ENCODE peak calls at places on chromosomes 11 and 22, in nine cellular contexts. D, N, F, A, J, V, W, O and X are unnamed samples. For H3K4me1, the result is how much of the 10 kb centered on the place peaks cover.

GRCh38 chr22:29305836-29306174 is 645 bp upstream of the GAS2L1 start:
- DNase-seq in A (no peak), D (no peak), O (no peak), F (no peak), V (no peak), J (no peak), N (no peak), W (no peak), X (no peak)

GRCh38 chr11:18064450-18065048 is 18.5 kb upstream of the TPH1 start:
- DNase-seq in O (no peak), J (no peak), D (no peak), W (no peak), A (no peak), V (no peak), F (no peak), N (no peak), X (no peak)

GRCh38 chr11:76086713-76087635 is 119.3 kb downstream of the WNT11 start:
- DNase-seq in A (no peak), O (no peak), D (no peak), W (no peak), F (no peak), V (no peak), J (no peak), N (no peak), X (peak)

GRCh38 chr11:47917643-47918369 is 62.6 kb upstream of the PTPRJ start:
- DNase-seq in A (peak), D (peak), O (peak), N (no peak), V (peak), W (peak), J (peak), F (peak), X (peak)

GRCh38 chr22:29093501-29093921 is 20.7 kb downstream of the KREMEN1 start:
- DNase-seq in V (no peak), O (no peak), J (peak), A (no peak), W (no peak), F (peak), D (no peak), N (no peak), X (no peak)

GRCh38 chr22:49076300-49077035 is 751.2 kb downstream of the BRD1 start:
- DNase-seq in V (no peak), D (no peak), F (no peak), A (no peak), J (peak), O (no peak), N (no peak), W (no peak), X (no peak)

GRCh38 chr11:62707277-62707771 is at the start of the genes BSCL2 and GNG3:
- DNase-seq in W (no peak), N (no peak), J (no peak), D (peak), F (no peak), A (no peak), O (no peak), V (no peak), X (no peak)

GRCh38 chr11:13294771-13295579 is 17.4 kb downstream of the BMAL1 start:
- DNase-seq in F (no peak), A (no peak), N (no peak), J (no peak), V (no peak), W (no peak), D (no peak), O (no peak), X (no peak)

GRCh38 chr11:117861151-117862018 is 15.1 kb downstream of the FXYD6 start:
- DNase-seq in F (peak), W (no peak), V (no peak), O (no peak), J (peak), N (no peak), D (peak), A (peak), X (no peak)

GRCh38 chr11:14764899-14765527 is 121.4 kb downstream of the PDE3B start:
- DNase-seq in V (no peak), A (no peak), D (no peak), O (no peak), W (no peak), N (peak), F (no peak), J (no peak), X (no peak)

GRCh38 chr11:34068098-34068497 is 16.6 kb downstream of the CAPRIN1 start:
- DNase-seq in F (no peak), O (no peak), W (no peak), J (no peak), N (no peak), V (no peak), D (no peak), A (no peak), X (no peak)

GRCh38 chr11:72583616-72584292 is 90.5 kb downstream of the PDE2A start:
- DNase-seq in V (peak), W (peak), N (no peak), D (no peak), F (no peak), O (no peak), A (no peak), J (peak), X (no peak)
- H3K4me3 ChIP-seq in V (peak), W (peak), N (no peak), D (no peak), F (no peak), O (no peak), A (no peak), J (no peak), X (no peak)

DNA sequence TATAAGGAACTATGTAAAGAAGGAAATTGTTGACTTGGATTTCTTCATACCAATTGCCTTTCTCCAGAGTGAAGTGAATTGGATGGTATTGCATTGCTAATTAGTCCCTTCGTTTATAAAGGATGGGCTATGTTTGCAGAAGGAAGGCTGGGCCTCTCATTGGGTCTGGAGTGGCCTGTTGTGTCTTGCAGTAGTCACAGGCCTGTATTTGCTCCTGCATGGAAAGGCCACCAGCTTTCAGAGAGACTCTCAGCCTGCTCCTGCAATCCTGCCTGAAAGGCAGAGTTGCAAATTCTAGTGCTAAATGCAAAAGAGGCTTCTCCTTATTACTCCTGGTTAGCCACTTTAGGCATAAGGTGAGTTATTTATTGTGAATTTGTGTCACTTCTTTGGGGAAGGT is 103.8 kb downstream of the EXT2 start:
- DNase-seq in W (no peak), A (no peak), N (no peak), F (no peak), V (no peak), J (no peak), O (no peak), D (no peak), X (no peak)
- H3K4me1 ChIP-seq in W (under half), A (under half), N (under half), F (under half), V (under half), J (under half), O (under half), D (under half), X (under half)

DNA sequence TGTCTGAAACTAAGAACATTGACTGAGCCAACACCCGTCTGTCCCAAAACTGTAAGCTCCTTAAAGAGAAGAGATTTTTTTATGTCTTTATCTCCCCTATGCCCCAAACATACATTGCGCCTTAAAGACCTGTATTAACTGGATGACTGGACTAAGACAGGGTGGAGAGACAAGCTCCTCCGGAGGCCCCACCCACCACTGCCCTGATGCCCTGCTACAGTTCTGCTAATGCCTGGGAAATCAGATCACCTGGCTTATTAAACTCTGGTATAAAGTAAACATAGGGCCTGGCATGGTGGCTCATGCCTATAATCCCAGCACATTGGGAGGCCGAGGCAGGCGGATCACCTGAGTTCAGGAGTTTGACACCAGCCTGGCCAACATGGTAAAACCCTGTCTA is 203.7 kb downstream of the TENM4 start:
- DNase-seq in A (no peak), V (no peak), F (no peak), N (no peak), O (no peak), W (no peak), D (no peak), J (no peak), X (no peak)
- H3K4me3 ChIP-seq in A (no peak), V (no peak), F (no peak), N (no peak), O (peak), W (no peak), D (no peak), J (no peak), X (no peak)

DNA sequence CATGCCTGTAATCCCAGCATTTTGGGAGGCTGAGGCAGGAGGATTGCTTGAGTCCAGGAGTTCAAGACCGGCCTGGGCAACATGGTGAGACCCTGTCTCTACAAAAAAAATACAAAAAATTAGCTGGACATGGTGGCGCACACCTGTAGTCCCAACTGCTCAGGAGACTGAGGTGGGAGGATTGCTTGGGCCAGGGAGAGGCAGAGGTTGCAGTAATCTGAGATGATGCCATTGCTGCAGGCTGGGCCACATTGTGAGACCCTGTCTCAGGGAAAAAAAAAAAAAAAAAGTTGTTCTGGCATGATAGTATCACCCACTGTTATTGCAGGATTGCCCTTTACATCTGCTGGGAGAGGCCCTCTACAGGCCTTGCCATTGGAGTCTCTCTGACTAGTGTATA is 18.4 kb downstream of the ATXN10 start:
- DNase-seq in W (no peak), J (no peak), F (no peak), A (no peak), V (no peak), N (no peak), O (no peak), D (no peak), X (no peak)
- H3K4me1 ChIP-seq in W (under half), J (under half), F (under half), A (under half), V (under half), N (under half), O (under half), D (under half), X (half or more)

GRCh38 chr11:20156876-20157613 is 3.2 kb downstream of the DBX1 start:
- DNase-seq in F (no peak), V (no peak), D (no peak), J (peak), N (peak), O (no peak), W (no peak), A (no peak), X (no peak)

GRCh38 chr11:20154381-20154780 is 5.9 kb downstream of the DBX1 start:
- DNase-seq in V (no peak), O (no peak), N (no peak), A (no peak), J (no peak), W (no peak), D (no peak), F (no peak), X (no peak)

GRCh38 chr11:20155683-20156279 is 4.5 kb downstream of the DBX1 start:
- DNase-seq in F (no peak), N (no peak), V (no peak), O (no peak), A (no peak), W (no peak), D (no peak), J (no peak), X (no peak)

GRCh38 chr11:20157768-20158167 is 2.5 kb downstream of the DBX1 start:
- DNase-seq in A (no peak), J (no peak), D (no peak), N (no peak), W (no peak), O (no peak), V (no peak), F (no peak), X (no peak)

DNA sequence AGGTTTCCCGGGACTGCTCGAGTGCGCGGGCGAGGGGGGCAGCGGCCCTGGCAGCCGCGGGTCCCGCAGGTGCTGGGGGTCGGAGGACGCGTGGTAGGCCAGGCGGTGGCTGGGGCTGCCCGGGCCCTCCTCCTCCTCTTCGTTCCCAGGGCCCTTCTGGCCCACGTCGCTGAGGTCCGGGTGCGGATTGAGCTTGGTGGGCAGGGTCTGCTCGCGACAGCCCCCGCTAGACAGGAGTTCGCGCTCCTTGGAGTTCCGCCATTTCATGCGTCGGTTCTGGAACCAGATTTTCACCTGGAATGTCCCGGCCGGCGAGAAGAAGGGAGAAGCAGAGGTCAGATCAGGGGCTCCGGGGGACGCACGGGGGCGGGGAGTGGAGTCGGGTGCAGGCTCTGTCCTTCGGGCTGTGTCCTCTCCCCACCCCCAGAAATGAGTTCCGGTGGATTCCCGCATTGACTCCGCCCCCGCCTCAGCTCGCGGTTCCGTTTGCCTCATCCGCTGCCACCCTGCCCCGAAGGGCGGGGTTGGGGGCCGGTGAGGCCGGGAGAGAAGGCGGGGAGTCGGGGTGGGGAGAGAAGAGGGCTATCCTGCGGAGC is 3.9 kb downstream of the DBX1 start:
- DNase-seq in J (no peak), W (no peak), O (no peak), N (peak), V (peak), A (no peak), D (no peak), F (no peak), X (no peak)
- H3K4me3 ChIP-seq in J (no peak), W (peak), O (peak), N (no peak), V (peak), A (no peak), D (no peak), F (peak), X (no peak)

GRCh38 chr11:72425053-72425980 is 9.0 kb downstream of the CLPB start:
- DNase-seq in D (no peak), V (no peak), O (no peak), A (no peak), N (no peak), F (no peak), W (no peak), J (peak), X (no peak)

GRCh38 chr11:72421351-72421750 is 13.0 kb downstream of the CLPB start:
- DNase-seq in W (no peak), J (no peak), O (no peak), N (no peak), V (no peak), A (no peak), D (no peak), F (no peak), X (no peak)

GRCh38 chr11:72426054-72426757 is 8.1 kb downstream of the CLPB start:
- DNase-seq in D (no peak), F (peak), N (no peak), J (no peak), A (no peak), W (no peak), V (no peak), O (no peak), X (no peak)

GRCh38 chr11:72422414-72422813 is 11.9 kb downstream of the CLPB start:
- DNase-seq in D (peak), W (no peak), A (no peak), N (no peak), O (no peak), J (no peak), V (no peak), F (no peak), X (no peak)

GRCh38 chr11:72423840-72424239 is 10.5 kb downstream of the CLPB start:
- DNase-seq in D (no peak), A (no peak), O (no peak), V (no peak), W (no peak), N (peak), F (no peak), J (no peak), X (no peak)
- H3K4me1 ChIP-seq in D (under half), A (under half), O (under half), V (under half), W (under half), N (under half), F (under half), J (under half), X (under half)

DNA sequence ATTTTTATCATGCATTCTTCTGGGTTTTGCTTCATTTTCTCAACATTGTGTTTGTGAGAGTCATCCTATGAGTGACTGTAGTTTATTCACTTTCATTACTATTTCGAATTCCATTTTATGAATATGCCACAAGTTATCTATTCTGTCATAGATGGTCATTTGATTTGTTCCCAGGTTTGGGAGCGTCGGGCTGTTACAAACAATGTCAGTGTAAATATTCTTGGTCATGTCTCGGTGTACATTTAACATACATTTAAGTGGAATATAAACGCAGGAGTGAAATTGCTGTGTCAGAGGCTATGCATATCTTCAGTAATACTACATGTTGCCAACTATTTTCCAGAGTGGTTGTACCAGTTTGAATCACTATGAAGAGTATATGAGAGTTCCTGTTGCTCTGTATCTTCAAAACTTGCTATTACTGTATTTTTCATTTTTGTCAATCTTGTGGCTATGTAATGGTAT is 2.4 kb downstream of the TRIM44 start:
- DNase-seq in J (no peak), N (no peak), O (no peak), F (no peak), D (no peak), A (no peak), W (no peak), V (no peak), X (no peak)
- H3K4me3 ChIP-seq in J (peak), N (peak), O (no peak), F (no peak), D (no peak), A (no peak), W (no peak), V (no peak), X (no peak)

GRCh38 chr22:21942939-21943338 is 9.7 kb downstream of the PPM1F start:
- DNase-seq in J (no peak), A (no peak), F (no peak), O (no peak), V (no peak), D (no peak), W (no peak), N (no peak), X (no peak)
- H3K4me1 ChIP-seq in J (under half), A (under half), F (under half), O (under half), V (under half), D (under half), W (half or more), N (under half), X (under half)

GRCh38 chr11:68859123-68859522 is 17.4 kb upstream of the CPT1A start:
- DNase-seq in O (no peak), V (no peak), A (no peak), D (no peak), N (no peak), F (no peak), W (no peak), J (no peak), X (no peak)

GRCh38 chr11:68855205-68855978 is 13.7 kb upstream of the CPT1A start:
- DNase-seq in J (peak), D (no peak), V (peak), N (no peak), F (peak), O (no peak), A (peak), W (peak), X (peak)

GRCh38 chr11:68852628-68853027 is 10.9 kb upstream of the CPT1A start:
- DNase-seq in O (no peak), D (no peak), W (no peak), V (no peak), F (no peak), A (no peak), N (no peak), J (no peak), X (no peak)

GRCh38 chr11:68857037-68857586 is 15.4 kb upstream of the CPT1A start:
- DNase-seq in F (no peak), V (no peak), W (no peak), O (no peak), D (no peak), N (no peak), J (no peak), A (no peak), X (no peak)

DNA sequence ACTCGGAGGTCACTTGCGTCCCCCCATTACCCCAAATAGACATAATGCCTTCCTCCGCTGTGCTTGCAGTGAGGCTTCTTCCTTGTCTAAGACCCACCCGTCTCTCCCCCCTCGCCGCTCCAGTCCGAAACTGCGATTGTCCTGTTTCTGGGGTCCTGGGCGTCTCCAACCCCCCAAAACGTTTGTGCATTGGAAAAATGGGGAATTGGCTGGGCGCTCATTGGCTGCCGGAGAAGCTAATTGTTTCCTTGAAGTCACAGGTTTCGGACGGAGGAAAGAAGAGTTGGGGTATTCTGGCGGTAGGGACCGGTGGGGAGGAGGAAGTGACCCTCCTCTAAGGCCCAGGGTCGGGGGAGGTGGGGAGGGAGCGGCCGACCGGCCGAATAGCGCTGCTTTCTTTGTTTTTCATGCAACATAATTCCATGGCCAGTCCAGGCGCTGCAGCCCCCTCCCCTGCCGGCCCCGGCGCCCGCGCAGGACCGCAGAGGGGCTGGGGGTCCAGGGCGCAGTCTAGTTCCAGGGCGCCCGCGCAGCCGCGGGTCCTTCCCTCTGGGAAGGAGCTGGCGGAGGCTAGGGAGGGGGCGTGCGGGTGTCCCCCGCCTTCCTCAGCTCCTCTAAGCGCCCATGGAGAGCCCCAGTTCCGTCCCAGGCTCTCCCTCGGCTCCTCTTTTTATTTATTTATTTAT is 12.7 kb upstream of the CPT1A start:
- DNase-seq in N (no peak), J (no peak), W (no peak), F (no peak), O (no peak), A (no peak), D (no peak), V (no peak), X (no peak)
- H3K4me3 ChIP-seq in N (no peak), J (peak), W (peak), F (peak), O (peak), A (peak), D (peak), V (no peak), X (peak)

GRCh38 chr22:50274311-50274710 is 4.1 kb upstream of the MAPK11 start:
- DNase-seq in J (no peak), F (peak), N (peak), O (no peak), D (peak), V (no peak), W (no peak), A (no peak), X (no peak)
- H3K4me1 ChIP-seq in J (under half), F (under half), N (under half), O (under half), D (under half), V (under half), W (under half), A (under half), X (under half)